ENCODE peak calls at places on chromosome 19, in five cellular contexts. One of them, this sample, is unnamed.
A peak's percentile ranks its signal among the peaks of the same experiment; 100 is the strongest.

GRCh38 chr19:44603201-44603945 is 10.0 kb upstream of the IGSF23 start:
- DNase-seq in GM20000: no peak
- DNase-seq in cardiac fibroblast: peak; percentile 98
- DNase-seq in AG04450: peak; percentile 93
- DNase-seq in A549: no peak
- DNase-seq in this sample: no peak

GRCh38 chr19:36488118-36488815 is 1.1 kb downstream of the ZNF566 start:
- DNase-seq in GM20000: no peak
- DNase-seq in A549: no peak
- DNase-seq in cardiac fibroblast: no peak
- DNase-seq in AG04450: no peak
- DNase-seq in this sample: no peak

GRCh38 chr19:19602136-19602712 is 16.3 kb downstream of the PBX4 start:
- DNase-seq in AG04450: no peak
- DNase-seq in GM20000: no peak
- DNase-seq in cardiac fibroblast: no peak
- DNase-seq in A549: no peak
- DNase-seq in this sample: peak; percentile 30

GRCh38 chr19:9043524-9043923 is 33.3 kb upstream of the MUC16 start:
- DNase-seq in AG04450: no peak
- DNase-seq in GM20000: no peak
- DNase-seq in cardiac fibroblast: no peak
- DNase-seq in A549: no peak
- DNase-seq in this sample: no peak

GRCh38 chr19:14732510-14732909 is 42.7 kb downstream of the ZNF333 start:
- DNase-seq in A549: no peak
- DNase-seq in AG04450: no peak
- DNase-seq in GM20000: no peak
- DNase-seq in cardiac fibroblast: no peak
- DNase-seq in this sample: no peak

GRCh38 chr19:47186337-47187022 is 44.5 kb downstream of the BBC3 start:
- DNase-seq in cardiac fibroblast: no peak
- DNase-seq in AG04450: no peak
- DNase-seq in A549: no peak
- DNase-seq in GM20000: peak; percentile 90
- DNase-seq in this sample: peak; percentile 96

GRCh38 chr19:23758187-23759074 is at the start of gene ZNF681:
- DNase-seq in cardiac fibroblast: peak; percentile 93
- DNase-seq in AG04450: peak; percentile 61
- DNase-seq in A549: peak; percentile 21
- DNase-seq in GM20000: peak; percentile 80
- DNase-seq in this sample: peak; percentile 94

GRCh38 chr19:2734589-2735288 is 5.1 kb downstream of the SLC39A3 start:
- DNase-seq in cardiac fibroblast: no peak
- DNase-seq in A549: no peak
- DNase-seq in AG04450: no peak
- DNase-seq in GM20000: no peak
- DNase-seq in this sample: no peak

GRCh38 chr19:9018163-9018875 is 8.1 kb upstream of the MUC16 start:
- DNase-seq in A549: peak; percentile 89
- DNase-seq in GM20000: no peak
- DNase-seq in AG04450: no peak
- DNase-seq in cardiac fibroblast: no peak
- DNase-seq in this sample: no peak

GRCh38 chr19:34926685-34927375 is at the start of gene ZNF30:
- DNase-seq in cardiac fibroblast: peak; percentile 92
- DNase-seq in A549: peak; percentile 95
- DNase-seq in GM20000: peak; percentile 96
- DNase-seq in AG04450: peak; percentile 78
- DNase-seq in this sample: peak; percentile 91

GRCh38 chr19:3183721-3184641 is 1.7 kb upstream of the NCLN start:
- DNase-seq in cardiac fibroblast: no peak
- DNase-seq in A549: no peak
- DNase-seq in AG04450: no peak
- DNase-seq in GM20000: no peak
- DNase-seq in this sample: no peak

GRCh38 chr19:35306473-35307246 is 14.7 kb downstream of the MAG start:
- DNase-seq in AG04450: no peak
- DNase-seq in cardiac fibroblast: no peak
- DNase-seq in GM20000: peak; percentile 62
- DNase-seq in A549: no peak
- DNase-seq in this sample: peak; percentile 46

GRCh38 chr19:39246951-39247669 is 1.5 kb downstream of the IFNL4 start:
- DNase-seq in AG04450: no peak
- DNase-seq in GM20000: no peak
- DNase-seq in cardiac fibroblast: peak; percentile 10
- DNase-seq in A549: no peak
- DNase-seq in this sample: peak; percentile 58

GRCh38 chr19:50173144-50173543 is 10.1 kb upstream of the IZUMO2 start:
- DNase-seq in A549: no peak
- DNase-seq in cardiac fibroblast: no peak
- DNase-seq in AG04450: no peak
- DNase-seq in GM20000: no peak
- DNase-seq in this sample: peak; percentile 28

GRCh38 chr19:31500540-31500830 is 151.2 kb upstream of the TSHZ3 start:
- DNase-seq in GM20000: no peak
- DNase-seq in cardiac fibroblast: no peak
- DNase-seq in A549: no peak
- DNase-seq in AG04450: no peak
- DNase-seq in this sample: no peak

GRCh38 chr19:32336259-32337111 is 8.9 kb upstream of the ZNF507 start:
- DNase-seq in cardiac fibroblast: peak; percentile 70
- DNase-seq in AG04450: no peak
- DNase-seq in A549: peak; percentile 58
- DNase-seq in GM20000: no peak
- DNase-seq in this sample: no peak

GRCh38 chr19:44875666-44876418 is 15.2 kb upstream of the TOMM40 start:
- DNase-seq in GM20000: no peak
- DNase-seq in AG04450: no peak
- DNase-seq in A549: no peak
- DNase-seq in cardiac fibroblast: peak; percentile 67
- DNase-seq in this sample: no peak

GRCh38 chr19:18339703-18340102 is 695 bp upstream of the PGPEP1 start:
- DNase-seq in GM20000: peak; percentile 51
- DNase-seq in A549: peak; percentile 50
- DNase-seq in AG04450: no peak
- DNase-seq in cardiac fibroblast: peak; percentile 26
- DNase-seq in this sample: no peak

GRCh38 chr19:18338471-18339001 is 1.9 kb upstream of the PGPEP1 start:
- DNase-seq in GM20000: no peak
- DNase-seq in A549: no peak
- DNase-seq in cardiac fibroblast: no peak
- DNase-seq in AG04450: no peak
- DNase-seq in this sample: no peak

GRCh38 chr19:18340237-18340989 is at the start of gene PGPEP1:
- DNase-seq in AG04450: no peak
- DNase-seq in cardiac fibroblast: peak; percentile 50
- DNase-seq in A549: peak; percentile 38
- DNase-seq in GM20000: peak; percentile 92
- DNase-seq in this sample: peak; percentile 63

GRCh38 chr19:18342090-18342632 is 1.8 kb downstream of the PGPEP1 start:
- DNase-seq in AG04450: no peak
- DNase-seq in GM20000: no peak
- DNase-seq in A549: no peak
- DNase-seq in cardiac fibroblast: no peak
- DNase-seq in this sample: no peak

GRCh38 chr19:18340990-18341868 is 831 bp downstream of the PGPEP1 start:
- DNase-seq in GM20000: peak; percentile 88
- DNase-seq in AG04450: no peak
- DNase-seq in A549: no peak
- DNase-seq in cardiac fibroblast: peak; percentile 50
- DNase-seq in this sample: peak; percentile 88
- TF ChIP-seq CTCF in GM20000: no peak
- TF ChIP-seq CTCF in AG04450: peak; percentile 13
- TF ChIP-seq CTCF in A549: no peak
- TF ChIP-seq CTCF in cardiac fibroblast: no peak
- TF ChIP-seq CTCF in this sample: no peak

GRCh38 chr19:28610731-28611130 is 602.2 kb downstream of the UQCRFS1 start:
- DNase-seq in AG04450: no peak
- DNase-seq in A549: no peak
- DNase-seq in cardiac fibroblast: no peak
- DNase-seq in GM20000: no peak
- DNase-seq in this sample: no peak

GRCh38 chr19:28609091-28609755 is 603.7 kb downstream of the UQCRFS1 start:
- DNase-seq in cardiac fibroblast: no peak
- DNase-seq in A549: no peak
- DNase-seq in AG04450: no peak
- DNase-seq in GM20000: no peak
- DNase-seq in this sample: no peak

GRCh38 chr19:28614634-28615545 is 598.1 kb downstream of the UQCRFS1 start:
- DNase-seq in A549: no peak
- DNase-seq in GM20000: no peak
- DNase-seq in cardiac fibroblast: no peak
- DNase-seq in AG04450: no peak
- DNase-seq in this sample: no peak

GRCh38 chr19:28609944-28610343 is 603.0 kb downstream of the UQCRFS1 start:
- DNase-seq in cardiac fibroblast: no peak
- DNase-seq in A549: no peak
- DNase-seq in GM20000: no peak
- DNase-seq in AG04450: no peak
- DNase-seq in this sample: no peak

GRCh38 chr19:28612275-28612769 is 600.6 kb downstream of the UQCRFS1 start:
- DNase-seq in GM20000: no peak
- DNase-seq in A549: no peak
- DNase-seq in cardiac fibroblast: no peak
- DNase-seq in AG04450: no peak
- DNase-seq in this sample: no peak
- TF ChIP-seq CTCF in GM20000: no peak
- TF ChIP-seq CTCF in A549: no peak
- TF ChIP-seq CTCF in cardiac fibroblast: no peak
- TF ChIP-seq CTCF in AG04450: no peak
- TF ChIP-seq CTCF in this sample: no peak

GRCh38 chr19:920051-920857 is 3.1 kb downstream of the KISS1R start:
- DNase-seq in AG04450: no peak
- DNase-seq in GM20000: peak; percentile 87
- DNase-seq in cardiac fibroblast: no peak
- DNase-seq in A549: no peak
- DNase-seq in this sample: peak; percentile 82
- TF ChIP-seq CTCF in AG04450: no peak
- TF ChIP-seq CTCF in GM20000: no peak
- TF ChIP-seq CTCF in cardiac fibroblast: no peak
- TF ChIP-seq CTCF in A549: no peak
- TF ChIP-seq CTCF in this sample: no peak

GRCh38 chr19:771332-771785 is 20.4 kb downstream of the MISP start:
- DNase-seq in A549: peak; percentile 81
- DNase-seq in AG04450: no peak
- DNase-seq in cardiac fibroblast: peak; percentile 70
- DNase-seq in GM20000: peak; percentile 75
- DNase-seq in this sample: peak; percentile 68
- TF ChIP-seq CTCF in A549: peak; percentile 44
- TF ChIP-seq CTCF in AG04450: peak; percentile 61
- TF ChIP-seq CTCF in cardiac fibroblast: peak; percentile 74
- TF ChIP-seq CTCF in GM20000: no peak
- TF ChIP-seq CTCF in this sample: peak; percentile 60

GRCh38 chr19:42629191-42629590 is 34.5 kb upstream of the CEACAM8 start:
- DNase-seq in AG04450: no peak
- DNase-seq in cardiac fibroblast: no peak
- DNase-seq in A549: no peak
- DNase-seq in GM20000: no peak
- DNase-seq in this sample: no peak

GRCh38 chr19:42635233-42635539 is 40.5 kb upstream of the CEACAM8 start:
- DNase-seq in cardiac fibroblast: no peak
- DNase-seq in AG04450: no peak
- DNase-seq in A549: no peak
- DNase-seq in GM20000: no peak
- DNase-seq in this sample: no peak

GRCh38 chr19:42634409-42635232 is 39.9 kb upstream of the CEACAM8 start:
- DNase-seq in A549: peak; percentile 71
- DNase-seq in AG04450: no peak
- DNase-seq in GM20000: peak; percentile 61
- DNase-seq in cardiac fibroblast: peak; percentile 55
- DNase-seq in this sample: peak; percentile 68
- TF ChIP-seq CTCF in A549: peak; percentile 88
- TF ChIP-seq CTCF in AG04450: peak; percentile 75
- TF ChIP-seq CTCF in GM20000: peak; percentile 50
- TF ChIP-seq CTCF in cardiac fibroblast: peak; percentile 86
- TF ChIP-seq CTCF in this sample: peak; percentile 78

This sample was measured in activated CD8-positive, alpha-beta T cell treated with anti-CD3 and anti-CD28 coated beads for 36 hours.